ENCODE peak calls at places on chromosomes 7 and 10, in eight cellular contexts. B, T, P, H, N, L, O and E are unnamed samples.
A peak's percentile ranks its signal among the peaks of the same experiment; 100 is the strongest.

GRCh38 chr7:89042963-89043362 is 247.4 kb upstream of the TEX47 start:
- DNase-seq in B (no peak), T (no peak), P (no peak), H (no peak), N (no peak), L (no peak), O (no peak), E (no peak)

GRCh38 chr10:117499248-117500105 is 43.1 kb upstream of the EMX2 start:
- DNase-seq in B (no peak), T (no peak), P (no peak), H (peak; percentile 6), N (no peak), L (no peak), O (no peak), E (no peak)

GRCh38 chr10:132579027-132579859 is 41.7 kb downstream of the INPP5A start:
- DNase-seq in B (no peak), T (no peak), P (no peak), H (no peak), N (no peak), L (no peak), O (no peak), E (no peak)

GRCh38 chr10:77162697-77163096 is 474.9 kb downstream of the KCNMA1 start:
- DNase-seq in B (no peak), T (no peak), P (no peak), H (peak; percentile 61), N (no peak), L (no peak), O (no peak), E (no peak)

GRCh38 chr10:119466655-119467054 is 75.9 kb downstream of the RGS10 start:
- DNase-seq in B (peak; percentile 59), T (peak; percentile 38), P (no peak), H (peak; percentile 39), N (no peak), L (peak; percentile 81), O (no peak), E (no peak)

GRCh38 chr10:132443998-132444876 is 47.2 kb downstream of the PWWP2B start:
- DNase-seq in B (no peak), T (peak; percentile 41), P (peak; percentile 21), H (no peak), N (no peak), L (no peak), O (no peak), E (no peak)

GRCh38 chr10:118002581-118002980 is 44.2 kb downstream of the RAB11FIP2 start:
- DNase-seq in B (no peak), T (peak; percentile 5), P (no peak), H (peak; percentile 3), N (no peak), L (no peak), O (no peak), E (no peak)

GRCh38 chr10:132709471-132709951 is 76.4 kb downstream of the NKX6-2 start:
- DNase-seq in B (no peak), T (no peak), P (no peak), H (no peak), N (no peak), L (no peak), O (no peak), E (no peak)

GRCh38 chr7:41872951-41873350 is 170.1 kb upstream of the INHBA start:
- DNase-seq in B (no peak), T (no peak), P (no peak), H (no peak), N (no peak), L (no peak), O (no peak), E (no peak)

GRCh38 chr7:129160161-129160911 is 15.8 kb downstream of the TSPAN33 start:
- DNase-seq in B (no peak), T (no peak), P (peak; percentile 55), H (no peak), N (no peak), L (no peak), O (no peak), E (no peak)

GRCh38 chr7:80699656-80700318 is 61.3 kb downstream of the CD36 start:
- DNase-seq in B (no peak), T (no peak), P (no peak), H (peak; percentile 46), N (no peak), L (no peak), O (no peak), E (no peak)

GRCh38 chr10:133608855-133609254 is 17.7 kb downstream of the FRG2B start:
- DNase-seq in B (no peak), T (no peak), P (peak; percentile 51), H (peak; percentile 13), N (no peak), L (no peak), O (no peak), E (no peak)

GRCh38 chr7:149457766-149458165 is 3.1 kb downstream of the ZNF777 start:
- DNase-seq in B (no peak), T (no peak), P (no peak), H (no peak), N (no peak), L (no peak), O (no peak), E (no peak)

GRCh38 chr7:141359740-141360413 is 191.3 kb upstream of the AGK start:
- DNase-seq in B (no peak), T (no peak), P (no peak), H (peak; percentile 71), N (no peak), L (no peak), O (no peak), E (no peak)

GRCh38 chr7:103011650-103012049 is 62.9 kb downstream of the FBXL13 start:
- DNase-seq in B (no peak), T (no peak), P (no peak), H (no peak), N (no peak), L (no peak), O (no peak), E (no peak)